ENCODE peak calls at places on chromosomes 2 and 18, in six cellular contexts. One of them, this sample, is unnamed.

GRCh38 chr2:6960659-6961058 is 43.4 kb downstream of the RNF144A start:
- DNase-seq in ascending aorta: no peak
- DNase-seq in HCT116: no peak
- DNase-seq in HFF-Myc: no peak
- DNase-seq in AG10803: peak
- DNase-seq in neural crest cell: no peak
- DNase-seq in this sample: no peak

GRCh38 chr2:134636714-134637113 is 82.1 kb downstream of the TMEM163 start:
- DNase-seq in neural crest cell: no peak
- DNase-seq in HCT116: no peak
- DNase-seq in AG10803: no peak
- DNase-seq in HFF-Myc: no peak
- DNase-seq in ascending aorta: no peak
- DNase-seq in this sample: no peak

GRCh38 chr2:162025121-162025911 is 48.7 kb downstream of the DPP4 start:
- DNase-seq in neural crest cell: no peak
- DNase-seq in HCT116: no peak
- DNase-seq in ascending aorta: no peak
- DNase-seq in HFF-Myc: peak
- DNase-seq in AG10803: peak
- DNase-seq in this sample: no peak

GRCh38 chr2:56522605-56523089 is 338.9 kb downstream of the CCDC85A start:
- DNase-seq in HFF-Myc: peak
- DNase-seq in ascending aorta: no peak
- DNase-seq in AG10803: peak
- DNase-seq in neural crest cell: no peak
- DNase-seq in HCT116: no peak
- DNase-seq in this sample: no peak

GRCh38 chr2:55438391-55439100 is 18.9 kb upstream of the CCDC88A start:
- DNase-seq in neural crest cell: no peak
- DNase-seq in HFF-Myc: no peak
- DNase-seq in AG10803: no peak
- DNase-seq in HCT116: no peak
- DNase-seq in ascending aorta: no peak
- DNase-seq in this sample: no peak

GRCh38 chr2:70192516-70192915 is 1.7 kb upstream of the C2orf42 start:
- DNase-seq in HCT116: no peak
- DNase-seq in ascending aorta: no peak
- DNase-seq in HFF-Myc: no peak
- DNase-seq in AG10803: no peak
- DNase-seq in neural crest cell: no peak
- DNase-seq in this sample: no peak

GRCh38 chr2:55384786-55385185 is 34.9 kb downstream of the CCDC88A start:
- DNase-seq in HFF-Myc: no peak
- DNase-seq in neural crest cell: no peak
- DNase-seq in AG10803: no peak
- DNase-seq in ascending aorta: no peak
- DNase-seq in HCT116: no peak
- DNase-seq in this sample: no peak

GRCh38 chr2:191566347-191566746 is 111.6 kb upstream of the NABP1 start:
- DNase-seq in AG10803: peak
- DNase-seq in neural crest cell: peak
- DNase-seq in ascending aorta: no peak
- DNase-seq in HCT116: peak
- DNase-seq in HFF-Myc: peak
- DNase-seq in this sample: peak

GRCh38 chr2:24231461-24231881 is 56.6 kb downstream of the FAM228A start:
- DNase-seq in HFF-Myc: no peak
- DNase-seq in AG10803: no peak
- DNase-seq in neural crest cell: peak
- DNase-seq in HCT116: no peak
- DNase-seq in ascending aorta: no peak
- DNase-seq in this sample: no peak

GRCh38 chr2:36993841-36994620 is 27.7 kb upstream of the STRN start:
- DNase-seq in HFF-Myc: no peak
- DNase-seq in ascending aorta: no peak
- DNase-seq in neural crest cell: no peak
- DNase-seq in HCT116: no peak
- DNase-seq in AG10803: peak
- DNase-seq in this sample: no peak

GRCh38 chr18:76426738-76427305 is 68.2 kb downstream of the ZNF516 start:
- DNase-seq in HFF-Myc: no peak
- DNase-seq in HCT116: peak
- DNase-seq in neural crest cell: peak
- DNase-seq in AG10803: no peak
- DNase-seq in ascending aorta: no peak
- DNase-seq in this sample: no peak

GRCh38 chr18:50117876-50118275 is 77.1 kb downstream of the MYO5B start:
- DNase-seq in neural crest cell: no peak
- DNase-seq in ascending aorta: no peak
- DNase-seq in AG10803: no peak
- DNase-seq in HFF-Myc: no peak
- DNase-seq in HCT116: no peak
- DNase-seq in this sample: no peak

GRCh38 chr18:52228158-52228557 is 111.8 kb upstream of the DCC start:
- DNase-seq in neural crest cell: no peak
- DNase-seq in HFF-Myc: no peak
- DNase-seq in AG10803: no peak
- DNase-seq in ascending aorta: no peak
- DNase-seq in HCT116: no peak
- DNase-seq in this sample: no peak

GRCh38 chr2:688504-689076 is 11.4 kb upstream of the TMEM18 start:
- DNase-seq in AG10803: no peak
- DNase-seq in HFF-Myc: no peak
- DNase-seq in HCT116: no peak
- DNase-seq in ascending aorta: no peak
- DNase-seq in neural crest cell: no peak
- DNase-seq in this sample: no peak

GRCh38 chr2:200860092-200860795 is 4.2 kb downstream of the CLK1 start:
- DNase-seq in HCT116: no peak
- DNase-seq in ascending aorta: no peak
- DNase-seq in neural crest cell: no peak
- DNase-seq in HFF-Myc: no peak
- DNase-seq in AG10803: peak
- DNase-seq in this sample: no peak
- TF ChIP-seq CTCF in HCT116: no peak
- TF ChIP-seq CTCF in ascending aorta: no peak
- TF ChIP-seq CTCF in neural crest cell: no peak
- TF ChIP-seq CTCF in HFF-Myc: no peak
- TF ChIP-seq CTCF in AG10803: no peak
- TF ChIP-seq CTCF in this sample: no peak

DNA sequence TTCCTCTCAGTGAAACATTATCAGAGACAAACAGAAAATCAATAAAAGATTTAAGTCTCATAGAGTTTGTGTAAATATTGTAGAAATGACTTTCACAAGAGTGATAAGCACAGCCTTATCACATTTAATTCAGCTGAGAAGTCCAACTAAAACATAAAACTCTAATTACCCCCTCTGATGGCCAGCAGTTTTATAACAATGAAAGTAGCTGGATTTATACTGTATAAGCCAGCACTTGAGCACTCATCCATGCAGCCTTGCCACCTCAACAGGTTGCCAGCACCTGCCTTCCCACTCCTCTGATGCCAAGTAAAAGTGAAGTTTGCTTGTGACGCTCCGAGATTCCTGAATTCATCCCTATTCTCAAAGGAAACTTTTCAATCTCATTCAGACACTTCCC is 103.0 kb upstream of the STK39 start:
- DNase-seq in HCT116: no peak
- DNase-seq in HFF-Myc: no peak
- DNase-seq in AG10803: no peak
- DNase-seq in neural crest cell: no peak
- DNase-seq in ascending aorta: no peak
- DNase-seq in this sample: no peak
- TF ChIP-seq CTCF in HCT116: no peak
- TF ChIP-seq CTCF in HFF-Myc: no peak
- TF ChIP-seq CTCF in AG10803: no peak
- TF ChIP-seq CTCF in neural crest cell: no peak
- TF ChIP-seq CTCF in ascending aorta: no peak
- TF ChIP-seq CTCF in this sample: no peak

DNA sequence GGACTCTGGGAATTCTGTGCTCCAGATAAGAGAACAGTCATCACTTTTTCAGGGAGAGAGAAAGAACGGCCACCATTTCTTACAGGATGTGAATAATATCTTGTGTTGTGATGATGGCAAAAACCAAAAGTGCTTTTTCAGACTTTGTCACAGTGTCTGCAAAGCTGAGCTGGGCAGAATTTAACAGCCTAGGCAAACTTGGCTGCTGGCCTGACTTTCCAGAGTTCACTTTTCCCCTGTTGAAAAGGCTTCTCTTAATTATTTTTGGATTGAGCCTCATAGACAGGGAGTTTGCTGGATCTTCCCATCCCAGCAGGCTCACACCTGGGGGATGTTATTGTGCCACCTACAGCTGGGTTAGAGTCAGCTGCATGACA is 361.5 kb upstream of the ACVR2A start:
- DNase-seq in ascending aorta: no peak
- DNase-seq in HFF-Myc: no peak
- DNase-seq in neural crest cell: no peak
- DNase-seq in AG10803: no peak
- DNase-seq in HCT116: no peak
- DNase-seq in this sample: no peak
- TF ChIP-seq CTCF in ascending aorta: no peak
- TF ChIP-seq CTCF in HFF-Myc: no peak
- TF ChIP-seq CTCF in neural crest cell: no peak
- TF ChIP-seq CTCF in AG10803: no peak
- TF ChIP-seq CTCF in HCT116: no peak
- TF ChIP-seq CTCF in this sample: no peak

GRCh38 chr2:208265807-208266640 is at the start of gene PIKFYVE:
- DNase-seq in AG10803: peak
- DNase-seq in neural crest cell: peak
- DNase-seq in HFF-Myc: peak
- DNase-seq in ascending aorta: peak
- DNase-seq in HCT116: peak
- DNase-seq in this sample: peak

GRCh38 chr2:208265371-208265806 is 666 bp upstream of the PIKFYVE start:
- DNase-seq in HFF-Myc: peak
- DNase-seq in AG10803: peak
- DNase-seq in neural crest cell: no peak
- DNase-seq in ascending aorta: no peak
- DNase-seq in HCT116: no peak
- DNase-seq in this sample: no peak

GRCh38 chr2:208266641-208267335 is 733 bp downstream of the PIKFYVE start:
- DNase-seq in AG10803: peak
- DNase-seq in ascending aorta: no peak
- DNase-seq in HCT116: no peak
- DNase-seq in neural crest cell: no peak
- DNase-seq in HFF-Myc: peak
- DNase-seq in this sample: no peak

GRCh38 chr2:208268553-208268952 is 2.5 kb downstream of the PIKFYVE start:
- DNase-seq in ascending aorta: no peak
- DNase-seq in HFF-Myc: no peak
- DNase-seq in neural crest cell: no peak
- DNase-seq in AG10803: no peak
- DNase-seq in HCT116: no peak
- DNase-seq in this sample: no peak

GRCh38 chr2:208269091-208269490 is 3.0 kb downstream of the PIKFYVE start:
- DNase-seq in ascending aorta: no peak
- DNase-seq in AG10803: no peak
- DNase-seq in HCT116: no peak
- DNase-seq in HFF-Myc: no peak
- DNase-seq in neural crest cell: no peak
- DNase-seq in this sample: no peak
- TF ChIP-seq CTCF in ascending aorta: no peak
- TF ChIP-seq CTCF in AG10803: no peak
- TF ChIP-seq CTCF in HCT116: peak
- TF ChIP-seq CTCF in HFF-Myc: no peak
- TF ChIP-seq CTCF in neural crest cell: peak
- TF ChIP-seq CTCF in this sample: no peak

GRCh38 chr2:82120120-82120519 is 1815.6 kb upstream of the LRRTM1 start:
- DNase-seq in HFF-Myc: no peak
- DNase-seq in ascending aorta: no peak
- DNase-seq in neural crest cell: no peak
- DNase-seq in HCT116: no peak
- DNase-seq in AG10803: no peak
- DNase-seq in this sample: no peak

GRCh38 chr2:82124629-82125028 is 1820.1 kb upstream of the LRRTM1 start:
- DNase-seq in HCT116: peak
- DNase-seq in AG10803: no peak
- DNase-seq in HFF-Myc: no peak
- DNase-seq in ascending aorta: no peak
- DNase-seq in neural crest cell: no peak
- DNase-seq in this sample: no peak

GRCh38 chr2:82120648-82121047 is 1816.1 kb upstream of the LRRTM1 start:
- DNase-seq in HCT116: no peak
- DNase-seq in neural crest cell: no peak
- DNase-seq in AG10803: no peak
- DNase-seq in ascending aorta: no peak
- DNase-seq in HFF-Myc: no peak
- DNase-seq in this sample: no peak
- TF ChIP-seq CTCF in HCT116: no peak
- TF ChIP-seq CTCF in neural crest cell: no peak
- TF ChIP-seq CTCF in AG10803: no peak
- TF ChIP-seq CTCF in ascending aorta: no peak
- TF ChIP-seq CTCF in HFF-Myc: no peak
- TF ChIP-seq CTCF in this sample: no peak

GRCh38 chr2:237474511-237474911 is 12.5 kb upstream of the MLPH start:
- DNase-seq in AG10803: no peak
- DNase-seq in neural crest cell: no peak
- DNase-seq in HCT116: no peak
- DNase-seq in HFF-Myc: no peak
- DNase-seq in ascending aorta: no peak
- DNase-seq in this sample: no peak

GRCh38 chr2:237473474-237474453 is 13.3 kb upstream of the MLPH start:
- DNase-seq in HCT116: no peak
- DNase-seq in ascending aorta: no peak
- DNase-seq in AG10803: peak
- DNase-seq in HFF-Myc: no peak
- DNase-seq in neural crest cell: no peak
- DNase-seq in this sample: no peak

GRCh38 chr2:237474931-237475703 is 11.9 kb upstream of the MLPH start:
- DNase-seq in HFF-Myc: no peak
- DNase-seq in neural crest cell: peak
- DNase-seq in ascending aorta: no peak
- DNase-seq in AG10803: peak
- DNase-seq in HCT116: peak
- DNase-seq in this sample: peak

GRCh38 chr2:237478095-237478494 is 9.0 kb upstream of the MLPH start:
- DNase-seq in AG10803: no peak
- DNase-seq in neural crest cell: no peak
- DNase-seq in HFF-Myc: no peak
- DNase-seq in ascending aorta: no peak
- DNase-seq in HCT116: no peak
- DNase-seq in this sample: no peak

DNA sequence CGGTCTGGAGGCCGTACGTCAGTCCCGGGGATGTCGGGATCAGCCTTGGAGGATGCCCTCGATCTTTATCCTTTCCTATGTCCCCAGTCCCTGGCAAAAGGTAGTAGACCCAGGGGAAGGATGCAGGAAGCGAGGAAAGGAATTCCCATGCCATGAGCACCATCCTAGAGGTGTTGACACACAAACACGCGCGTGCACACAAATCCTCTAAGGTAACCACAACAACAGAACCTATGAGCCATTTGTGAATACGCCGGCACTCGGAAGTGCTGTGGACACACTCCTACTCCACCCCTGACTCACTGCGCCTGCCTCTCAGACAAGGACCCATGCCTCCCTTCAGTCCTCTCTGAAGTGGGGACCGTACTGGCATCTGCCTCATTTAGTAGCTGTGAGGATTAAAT is 11.3 kb upstream of the MLPH start:
- DNase-seq in HCT116: no peak
- DNase-seq in ascending aorta: no peak
- DNase-seq in neural crest cell: no peak
- DNase-seq in HFF-Myc: no peak
- DNase-seq in AG10803: peak
- DNase-seq in this sample: no peak
- TF ChIP-seq CTCF in HCT116: no peak
- TF ChIP-seq CTCF in ascending aorta: no peak
- TF ChIP-seq CTCF in neural crest cell: peak
- TF ChIP-seq CTCF in HFF-Myc: no peak
- TF ChIP-seq CTCF in AG10803: no peak
- TF ChIP-seq CTCF in this sample: no peak

This sample was measured in omental fat pad.